ENCODE peak calls at places on chromosome 11, in nine cellular contexts. G is HCT116, V is PC-3, H is SK-N-SH, E is MM.1S, T is GM23338, A is GM23248, P is PC-9, F is Karpas-422. Y is an unnamed sample.

GRCh38 chr11:117684731-117685130 is 112.3 kb downstream of the DSCAML1 start:
- DNase-seq in H (no peak), P (no peak), E (no peak), T (no peak), V (no peak), F (no peak), G (no peak), A (no peak), Y (peak; percentile 67)

GRCh38 chr11:28606930-28607329 is 498.7 kb downstream of the METTL15 start:
- DNase-seq in F (no peak), E (no peak), H (no peak), T (peak; percentile 23), V (peak; percentile 37), A (no peak), P (peak; percentile 34), G (no peak), Y (no peak)

GRCh38 chr11:36356201-36356600 is 60.1 kb downstream of the PRR5L start:
- DNase-seq in H (no peak), P (no peak), G (no peak), T (no peak), V (no peak), E (no peak), F (peak; percentile 63), A (peak; percentile 76), Y (no peak)

GRCh38 chr11:2314525-2315394 is 12.9 kb downstream of the TSPAN32 start:
- DNase-seq in G (no peak), F (no peak), T (no peak), A (peak; percentile 71), P (no peak), H (peak; percentile 95), V (no peak), E (no peak), Y (peak; percentile 87)

GRCh38 chr11:88377151-88377550 is 39.6 kb upstream of the CTSC start:
- DNase-seq in V (no peak), P (no peak), E (no peak), T (no peak), H (no peak), A (peak; percentile 28), G (no peak), F (no peak), Y (no peak)

GRCh38 chr11:73273246-73273890 is 1.2 kb downstream of the P2RY6 start:
- DNase-seq in E (no peak), T (no peak), F (no peak), H (peak; percentile 57), A (no peak), G (no peak), V (no peak), P (no peak), Y (no peak)

GRCh38 chr11:44950036-44950624 is 553 bp downstream of the TP53I11 start:
- DNase-seq in E (no peak), V (no peak), A (peak; percentile 55), F (no peak), P (no peak), G (no peak), H (peak; percentile 79), T (no peak), Y (peak; percentile 60)

GRCh38 chr11:41486436-41486835 is 27.0 kb upstream of the LRRC4C start:
- DNase-seq in G (no peak), H (no peak), V (peak; percentile 11), E (no peak), F (no peak), A (no peak), P (no peak), T (no peak), Y (no peak)

GRCh38 chr11:72067266-72067665 is 13.1 kb downstream of the NUMA1 start:
- DNase-seq in G (no peak), F (no peak), P (no peak), A (no peak), H (no peak), T (no peak), E (no peak), V (no peak), Y (no peak)

GRCh38 chr11:83158965-83159900 is 2.3 kb downstream of the PCF11 start:
- DNase-seq in H (no peak), E (no peak), G (no peak), F (peak; percentile 72), A (peak; percentile 25), P (no peak), V (no peak), T (no peak), Y (no peak)

GRCh38 chr11:10414659-10415058 is 40.4 kb upstream of the AMPD3 start:
- DNase-seq in H (no peak), F (no peak), E (peak; percentile 90), T (peak; percentile 27), P (no peak), V (no peak), A (peak; percentile 66), G (no peak), Y (no peak)

GRCh38 chr11:101262258-101262657 is 132.6 kb upstream of the PGR start:
- DNase-seq in T (no peak), V (no peak), P (no peak), G (no peak), E (no peak), F (no peak), H (no peak), A (no peak), Y (no peak)

GRCh38 chr11:101262995-101263394 is 133.4 kb upstream of the PGR start:
- DNase-seq in E (no peak), F (no peak), T (no peak), V (no peak), H (no peak), G (no peak), P (no peak), A (no peak), Y (no peak)

GRCh38 chr11:101267654-101268053 is 138.0 kb upstream of the PGR start:
- DNase-seq in A (no peak), T (no peak), E (no peak), H (no peak), V (no peak), G (no peak), P (no peak), F (no peak), Y (no peak)

GRCh38 chr11:101269390-101269789 is 139.8 kb upstream of the PGR start:
- DNase-seq in E (no peak), T (no peak), P (no peak), G (no peak), F (no peak), A (no peak), H (no peak), V (no peak), Y (no peak)

DNA sequence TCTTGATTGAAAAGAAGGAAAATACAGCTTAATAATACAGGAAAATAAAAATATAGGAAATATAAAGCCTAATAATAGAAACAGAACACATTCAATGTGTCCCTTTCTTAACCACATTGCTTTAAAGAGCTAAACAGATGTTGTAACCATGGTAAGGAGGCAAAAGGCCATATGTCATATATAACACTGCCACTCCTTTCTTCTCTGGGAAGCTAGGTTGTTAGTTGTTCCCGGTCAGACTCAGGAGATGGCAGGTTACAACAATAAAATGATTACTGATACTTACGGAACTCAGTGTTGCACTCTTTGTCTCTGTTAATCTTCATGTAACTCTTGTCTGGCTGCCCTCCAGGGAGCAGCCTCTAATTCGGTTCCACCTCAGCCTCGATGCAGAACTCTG is 134.7 kb upstream of the PGR start:
- DNase-seq in P (no peak), V (no peak), T (no peak), E (no peak), H (no peak), G (no peak), F (no peak), A (no peak), Y (no peak)
- H3K4me2 ChIP-seq in P (no peak overlapping the region), V (no peak overlapping the region), T (no peak overlapping the region), E (no peak overlapping the region), H (no peak overlapping the region), G (no peak overlapping the region), F (no peak overlapping the region), A (no peak overlapping the region), Y (no peak overlapping the region)

GRCh38 chr11:32435511-32435946 is at the start of gene WT1:
- DNase-seq in A (no peak), G (no peak), H (peak; percentile 31), P (no peak), F (no peak), T (peak; percentile 86), E (no peak), V (peak; percentile 52), Y (no peak)
- H3K27me3 ChIP-seq in A (peaks cover 98% of the 10 kb centered on the region), G (peaks cover 11% of the 10 kb centered on the region), H (peaks cover 95% of the 10 kb centered on the region), P (peaks cover 28% of the 10 kb centered on the region), F (no peaks in the 10 kb centered on the region), T (peaks cover 99% of the 10 kb centered on the region), E (peaks cover 24% of the 10 kb centered on the region), V (no peaks in the 10 kb centered on the region), Y (peaks cover 97% of the 10 kb centered on the region)

GRCh38 chr11:11558826-11559225 is 63.0 kb downstream of the GALNT18 start:
- DNase-seq in H (no peak), E (no peak), A (no peak), G (no peak), V (no peak), F (no peak), T (no peak), P (no peak), Y (no peak)
- H3K9me2 ChIP-seq in H (no peaks in the 10 kb centered on the region), E (no peaks in the 10 kb centered on the region), A (no peaks in the 10 kb centered on the region), G (no peaks in the 10 kb centered on the region), V (no peaks in the 10 kb centered on the region), F (no peaks in the 10 kb centered on the region), T (peaks cover 3% of the 10 kb centered on the region), P (no peaks in the 10 kb centered on the region), Y (no peaks in the 10 kb centered on the region)

DNA sequence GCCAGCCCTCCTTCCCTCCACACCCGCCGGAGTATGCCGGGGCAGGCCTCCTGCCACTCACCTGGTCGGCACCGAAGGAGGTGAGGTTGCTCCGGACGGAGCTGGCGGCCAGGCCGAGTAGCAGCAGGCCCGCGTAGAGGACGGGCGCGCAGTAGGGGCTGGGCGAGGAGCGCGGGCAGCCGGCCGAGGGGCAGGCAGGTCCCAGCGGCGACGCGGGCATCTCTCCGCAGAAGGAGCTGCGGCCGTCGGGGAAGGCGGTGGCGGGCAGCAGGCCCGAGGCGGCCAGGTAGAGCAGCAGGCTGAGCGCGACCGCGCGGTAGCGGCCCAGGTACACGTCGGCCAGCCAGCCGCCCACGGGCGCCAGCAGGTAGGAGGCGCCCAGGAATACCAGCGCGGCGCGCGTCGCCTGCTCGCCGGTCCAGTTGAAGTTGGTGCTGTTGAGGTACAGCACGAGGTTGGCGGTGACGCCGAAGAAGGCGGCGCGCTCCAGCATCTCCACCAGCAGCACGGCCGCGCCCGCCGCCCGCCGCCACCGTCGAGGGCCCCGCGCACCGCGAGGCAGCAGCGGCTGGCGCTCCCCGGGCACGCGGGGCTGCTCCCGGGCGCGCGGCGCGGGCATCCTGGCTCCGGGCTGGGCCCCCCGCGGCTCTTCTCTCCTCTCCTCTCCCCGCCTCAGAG is 904 bp downstream of the SLC15A3 start:
- DNase-seq in G (no peak), E (no peak), P (no peak), T (peak; percentile 65), A (peak; percentile 55), H (no peak), F (peak; percentile 66), V (no peak), Y (peak; percentile 56)
- H3K4me2 ChIP-seq in G (no peak overlapping the region), E (no peak overlapping the region), P (no peak overlapping the region), T (peak overlapping the region; percentile 90), A (peak overlapping the region; percentile 82), H (no peak overlapping the region), F (peak overlapping the region; percentile 96), V (no peak overlapping the region), Y (peak overlapping the region; percentile 81)

GRCh38 chr11:6612008-6612815 is at the start of gene TAF10:
- DNase-seq in P (peak; percentile 86), E (peak; percentile 96), T (peak; percentile 96), H (peak; percentile 95), A (peak; percentile 98), G (peak; percentile 75), F (peak; percentile 97), V (peak; percentile 92), Y (peak; percentile 98)
- H3K27me3 ChIP-seq in P (no peaks in the 10 kb centered on the region), E (no peaks in the 10 kb centered on the region), T (no peaks in the 10 kb centered on the region), H (no peaks in the 10 kb centered on the region), A (no peaks in the 10 kb centered on the region), G (no peaks in the 10 kb centered on the region), F (no peaks in the 10 kb centered on the region), V (no peaks in the 10 kb centered on the region), Y (no peaks in the 10 kb centered on the region)

Y was measured in hepatocyte.